ENCODE peak calls at places on chromosomes 12 and 14, in five cellular contexts. E, S, W, C and O are unnamed samples.

GRCh38 chr12:116916714-116917114 is 6.0 kb downstream of the FBXW8 start:
- DNase-seq in E (no peak), S (no peak), C (no peak), W (no peak), O (no peak)

GRCh38 chr12:45893240-45893639 is 97.1 kb downstream of the SCAF11 start:
- DNase-seq in C (no peak), E (no peak), W (no peak), S (no peak), O (no peak)

GRCh38 chr12:105462841-105463240 is 132.3 kb downstream of the C12orf75 start:
- DNase-seq in C (no peak), W (no peak), S (no peak), E (no peak), O (no peak)

GRCh38 chr12:11581179-11581755 is 68.2 kb upstream of the ETV6 start:
- DNase-seq in W (peak), E (peak), S (peak), C (no peak), O (peak)

GRCh38 chr12:7501031-7501585 is 2.5 kb downstream of the CD163 start:
- DNase-seq in E (no peak), S (no peak), C (no peak), W (no peak), O (no peak)

GRCh38 chr12:22248079-22248478 is 86.4 kb downstream of the ST8SIA1 start:
- DNase-seq in W (no peak), E (no peak), C (no peak), S (no peak), O (no peak)

GRCh38 chr14:69303086-69303485 is 43.1 kb downstream of the GALNT16 start:
- DNase-seq in C (no peak), S (no peak), E (no peak), W (no peak), O (no peak)

GRCh38 chr12:71472441-71472911 is 32.9 kb downstream of the LGR5 start:
- DNase-seq in E (no peak), S (no peak), C (no peak), W (no peak), O (no peak)

GRCh38 chr14:64838656-64839055 is 41.1 kb downstream of the SPTB start:
- DNase-seq in W (no peak), E (no peak), S (no peak), C (no peak), O (no peak)

GRCh38 chr14:64928239-64929002 is 14.1 kb downstream of the GPX2 start:
- DNase-seq in E (no peak), S (no peak), C (no peak), W (no peak), O (no peak)

GRCh38 chr12:50101663-50102062 is 2.1 kb upstream of the GPD1 start:
- DNase-seq in S (no peak), C (no peak), E (no peak), W (no peak), O (no peak)

GRCh38 chr14:98599082-98599481 is 672.9 kb downstream of the BCL11B start:
- DNase-seq in E (no peak), C (no peak), S (no peak), W (no peak), O (no peak)

GRCh38 chr12:114611145-114612018 is 72.6 kb downstream of the TBX3 start:
- DNase-seq in C (no peak), S (no peak), W (no peak), E (no peak), O (no peak)

GRCh38 chr12:3496964-3497363 is 6.0 kb downstream of the PRMT8 start:
- DNase-seq in E (no peak), S (no peak), C (no peak), W (no peak), O (no peak)

GRCh38 chr12:113030875-113031525 is 25.5 kb upstream of the DTX1 start:
- DNase-seq in E (peak), C (no peak), S (no peak), W (peak), O (no peak)

GRCh38 chr14:100891501-100892445 is 11.7 kb downstream of the RTL1 start:
- DNase-seq in S (no peak), E (no peak), W (no peak), C (peak), O (no peak)

GRCh38 chr12:24797901-24798300 is 151.0 kb downstream of the BCAT1 start:
- DNase-seq in E (no peak), C (no peak), S (no peak), W (no peak), O (no peak)

GRCh38 chr12:122282066-122282465 is 15.8 kb upstream of the VPS33A start:
- DNase-seq in E (no peak), W (no peak), S (no peak), C (no peak), O (no peak)

GRCh38 chr14:80535171-80535570 is 323.9 kb upstream of the DIO2 start:
- DNase-seq in W (no peak), S (no peak), C (no peak), E (no peak), O (no peak)

GRCh38 chr12:48795550-48796455 is 6.9 kb upstream of the ADCY6 start:
- DNase-seq in C (peak), E (peak), W (peak), S (peak), O (peak)

GRCh38 chr12:31961137-31961536 is 1.9 kb downstream of the RESF1 start:
- DNase-seq in C (no peak), E (no peak), S (no peak), W (no peak), O (no peak)

GRCh38 chr14:51357250-51357649 is 117.2 kb downstream of the TMX1 start:
- DNase-seq in W (no peak), C (no peak), E (no peak), S (no peak), O (no peak)

GRCh38 chr14:51395361-51395849 is 155.4 kb downstream of the TMX1 start:
- DNase-seq in E (peak), C (no peak), S (no peak), W (peak), O (peak)

GRCh38 chr14:63713765-63714164 is 14.1 kb downstream of the SGPP1 start:
- DNase-seq in S (no peak), W (no peak), E (no peak), C (no peak), O (no peak)

GRCh38 chr12:64124511-64125197 is 97.4 kb downstream of the KICS2 start:
- DNase-seq in W (no peak), C (no peak), E (no peak), S (no peak), O (no peak)

GRCh38 chr12:74365178-74365964 is 172.3 kb upstream of the ATXN7L3B start:
- DNase-seq in W (no peak), E (no peak), C (no peak), S (no peak), O (no peak)

GRCh38 chr12:53719649-53720048 is 7.6 kb downstream of the CALCOCO1 start:
- DNase-seq in W (no peak), S (no peak), E (no peak), C (no peak), O (no peak)

GRCh38 chr12:7108928-7109920 is at the start of gene C1RL:
- DNase-seq in S (peak), E (peak), W (peak), C (peak), O (peak)

GRCh38 chr14:51333901-51334432 is 93.9 kb downstream of the TMX1 start:
- DNase-seq in E (no peak), S (no peak), C (no peak), W (no peak), O (peak)

GRCh38 chr14:97270308-97270707 is 473.1 kb downstream of the VRK1 start:
- DNase-seq in E (no peak), W (no peak), S (no peak), C (no peak), O (no peak)